ENCODE peak calls at places on chromosome 19, in five cellular contexts. Y is AG09319, K is breast epithelium, E is brain microvascular endothelial cell, A is astrocyte of the cerebellum. D is an unnamed sample.

GRCh38 chr19:46728693-46729339 is 11.9 kb upstream of the PRKD2 start:
- DNase-seq in Y (no peak), K (no peak), E (peak; percentile 43), A (no peak), D (peak; percentile 91)

GRCh38 chr19:17888260-17888659 is 16.5 kb downstream of the SLC5A5 start:
- DNase-seq in Y (no peak), K (no peak), E (no peak), A (no peak), D (no peak)

GRCh38 chr19:48754950-48755645 is at the start of gene FGF21:
- DNase-seq in Y (no peak), K (no peak), E (no peak), A (no peak), D (no peak)

GRCh38 chr19:868458-869244 is 9.2 kb downstream of the CFD start:
- DNase-seq in Y (no peak), K (no peak), E (no peak), A (no peak), D (no peak)

GRCh38 chr19:17109962-17110598 is 34.5 kb downstream of the MYO9B start:
- DNase-seq in Y (no peak), K (no peak), E (no peak), A (no peak), D (peak; percentile 88)

GRCh38 chr19:15292847-15293582 is 39.3 kb downstream of the BRD4 start:
- DNase-seq in Y (no peak), K (no peak), E (no peak), A (no peak), D (no peak)

GRCh38 chr19:54169149-54169731 is 3.7 kb downstream of the TMC4 start:
- DNase-seq in Y (no peak), K (no peak), E (no peak), A (no peak), D (no peak)

GRCh38 chr19:5519076-5519475 is 48.7 kb downstream of the TINCR start:
- DNase-seq in Y (no peak), K (no peak), E (no peak), A (no peak), D (no peak)

DNA sequence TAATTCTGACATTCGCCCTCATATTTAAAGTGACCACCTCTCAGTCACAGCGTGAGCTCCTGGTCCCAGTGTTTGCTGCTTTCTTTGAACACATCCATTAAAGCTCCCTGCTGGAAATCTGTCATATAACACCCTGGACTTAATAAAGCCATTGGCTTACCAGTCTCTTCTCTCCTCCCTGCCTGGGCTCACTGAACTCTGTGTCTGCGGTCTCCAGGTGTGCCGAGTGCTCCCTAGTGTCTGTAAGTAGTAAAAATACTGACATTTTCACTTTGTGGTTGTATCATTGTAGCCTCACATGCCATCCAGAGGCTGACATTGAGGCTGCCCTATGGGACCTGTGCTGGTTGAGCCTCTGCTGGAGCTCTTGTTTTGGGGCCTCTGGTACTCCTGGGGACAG is 2.6 kb upstream of the PSG11 start:
- DNase-seq in Y (no peak), K (no peak), E (no peak), A (no peak), D (no peak)
- TF ChIP-seq CTCF in Y (no peak), K (no peak), E (no peak), A (no peak), D (no peak)

GRCh38 chr19:30686252-30686762 is 314.1 kb downstream of the ZNF536 start:
- DNase-seq in Y (no peak), K (no peak), E (no peak), A (no peak), D (no peak)
- TF ChIP-seq CTCF in Y (peak; percentile 39), K (no peak), E (peak; percentile 21), A (peak; percentile 26), D (no peak)

GRCh38 chr19:41937976-41938375 is 9.7 kb upstream of the ERFL start:
- DNase-seq in Y (no peak), K (no peak), E (no peak), A (no peak), D (no peak)
- TF ChIP-seq CTCF in Y (no peak), K (no peak), E (no peak), A (no peak), D (no peak)

DNA sequence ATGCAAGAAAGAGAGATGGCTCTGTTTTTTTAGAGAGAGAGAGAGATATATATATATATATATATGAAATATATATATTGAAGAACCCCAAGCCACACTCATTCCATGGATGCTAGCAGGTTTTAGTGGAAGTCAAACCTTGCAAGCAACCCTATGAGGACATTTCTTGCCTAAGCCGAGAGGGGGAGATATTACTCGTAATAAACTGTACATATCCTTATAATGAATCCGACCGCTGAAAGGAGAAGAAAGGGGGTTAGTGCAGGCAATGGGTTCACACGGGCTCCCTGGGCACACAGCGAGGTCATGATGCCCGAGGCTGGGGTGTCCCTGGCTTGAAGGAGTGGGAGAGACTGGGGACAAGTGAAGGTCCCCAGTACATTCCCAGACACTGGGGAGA is 78.3 kb downstream of the IER2 start:
- DNase-seq in Y (no peak), K (no peak), E (no peak), A (no peak), D (no peak)
- TF ChIP-seq CTCF in Y (no peak), K (no peak), E (peak; percentile 5), A (no peak), D (no peak)

GRCh38 chr19:14182481-14182880 is 23.5 kb downstream of the ADGRL1 start:
- DNase-seq in Y (no peak), K (no peak), E (no peak), A (no peak), D (peak; percentile 15)
- TF ChIP-seq CTCF in Y (no peak), K (no peak), E (no peak), A (no peak), D (no peak)

GRCh38 chr19:31595521-31595920 is 246.3 kb upstream of the TSHZ3 start:
- DNase-seq in Y (no peak), K (no peak), E (no peak), A (no peak), D (no peak)
- TF ChIP-seq CTCF in Y (no peak), K (no peak), E (no peak), A (no peak), D (no peak)

GRCh38 chr19:40742477-40742876 is 7.8 kb downstream of the ACTMAP start:
- DNase-seq in Y (no peak), K (no peak), E (no peak), A (no peak), D (no peak)

GRCh38 chr19:40743926-40744325 is 6.4 kb downstream of the ACTMAP start:
- DNase-seq in Y (no peak), K (no peak), E (no peak), A (no peak), D (no peak)

GRCh38 chr19:40747536-40747935 is 2.7 kb downstream of the ACTMAP start:
- DNase-seq in Y (no peak), K (no peak), E (no peak), A (no peak), D (no peak)

GRCh38 chr19:40745402-40745780 is 4.9 kb downstream of the ACTMAP start:
- DNase-seq in Y (no peak), K (no peak), E (peak; percentile 39), A (no peak), D (no peak)

GRCh38 chr19:40744554-40745401 is 5.5 kb downstream of the ACTMAP start:
- DNase-seq in Y (no peak), K (no peak), E (no peak), A (no peak), D (peak; percentile 34)
- TF ChIP-seq CTCF in Y (no peak), K (no peak), E (no peak), A (no peak), D (peak; percentile 16)

GRCh38 chr19:55254625-55254977 is 4.2 kb downstream of the PPP6R1 start:
- DNase-seq in Y (no peak), K (no peak), E (no peak), A (no peak), D (no peak)
- TF ChIP-seq CTCF in Y (no peak), K (no peak), E (no peak), A (no peak), D (no peak)

DNA sequence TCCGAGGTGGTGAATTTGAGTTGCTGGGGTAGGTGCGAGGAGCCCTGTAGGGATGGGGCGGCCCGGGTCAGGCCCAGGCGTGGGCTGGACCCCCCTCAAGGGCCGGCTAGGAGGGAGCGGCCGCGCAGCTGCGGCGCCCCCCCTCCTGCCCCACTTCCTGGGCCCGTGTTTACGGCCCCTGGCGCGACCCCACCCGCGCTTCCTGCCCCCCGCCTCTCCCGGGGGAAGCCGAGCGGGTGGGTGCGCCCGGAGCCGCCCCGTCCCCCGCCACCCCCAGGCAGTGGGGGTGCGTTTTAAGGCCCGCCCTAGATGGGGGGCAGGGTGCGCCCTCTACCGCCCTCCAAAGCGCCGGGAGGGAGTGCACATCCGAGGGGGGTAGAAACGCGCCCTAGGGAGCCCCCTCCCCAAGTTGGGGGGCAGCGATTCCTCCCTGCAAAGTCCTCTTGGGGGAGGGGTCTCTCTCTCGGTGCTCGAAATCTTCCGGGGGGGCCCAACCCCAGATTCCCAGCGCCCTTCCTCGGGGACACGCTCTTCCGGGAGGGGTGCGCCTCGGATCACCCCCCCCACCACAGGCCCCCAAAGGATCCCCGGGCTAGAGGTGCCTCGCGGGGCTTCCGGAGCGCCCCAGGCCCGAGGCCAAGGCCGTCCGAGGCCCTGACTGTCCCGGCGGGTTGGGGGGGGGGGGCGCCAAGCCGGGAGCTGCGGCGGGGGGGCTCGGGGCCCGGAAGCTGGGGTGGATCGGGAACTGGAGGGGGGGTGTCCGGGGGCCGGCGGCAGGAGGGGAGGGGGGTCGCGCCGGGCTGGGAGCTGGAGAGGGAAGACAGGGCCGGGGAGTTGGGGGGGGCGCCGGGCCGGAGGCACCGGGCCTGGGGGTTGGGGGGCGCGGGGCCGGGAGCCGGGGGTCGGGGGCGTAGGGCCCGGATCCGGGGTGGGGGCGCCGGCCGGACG is 807 bp downstream of the TLE5 start:
- DNase-seq in Y (no peak), K (no peak), E (no peak), A (no peak), D (peak; percentile 81)
- TF ChIP-seq CTCF in Y (peak; percentile 31), K (no peak), E (peak; percentile 36), A (peak; percentile 41), D (peak; percentile 48)

GRCh38 chr19:56660381-56661105 is 11.0 kb downstream of the ZNF835 start:
- DNase-seq in Y (no peak), K (no peak), E (no peak), A (no peak), D (no peak)
- TF ChIP-seq CTCF in Y (no peak), K (no peak), E (no peak), A (no peak), D (no peak)